ENCODE peak calls at places on chromosomes 4 and X, in six cellular contexts. T, I, Y, D, N and U are unnamed samples.

GRCh38 chr4:123588631-123589223 is 192.1 kb downstream of the SPRY1 start:
- DNase-seq in Y (no peak), D (no peak), T (peak; percentile 60), N (no peak), I (peak; percentile 99), U (no peak)

GRCh38 chrX:9525511-9526248 is 60.8 kb downstream of the TBL1X start:
- DNase-seq in Y (no peak), D (no peak), I (no peak), T (peak; percentile 21), N (no peak), U (peak; percentile 22)

GRCh38 chr4:118821590-118822293 is 14.2 kb downstream of the SEC24D start:
- DNase-seq in N (peak; percentile 80), I (no peak), T (no peak), D (no peak), Y (no peak), U (no peak)

GRCh38 chrX:152399395-152399794 is 51.7 kb downstream of the GABRA3 start:
- DNase-seq in I (no peak), T (no peak), Y (no peak), N (no peak), D (no peak), U (no peak)

GRCh38 chrX:18707442-18708049 is at the start of gene PPEF1:
- DNase-seq in Y (no peak), D (no peak), I (no peak), N (no peak), T (no peak), U (no peak)

GRCh38 chrX:17596051-17596450 is 141.2 kb upstream of the SCML1 start:
- DNase-seq in N (no peak), Y (no peak), D (no peak), I (no peak), T (no peak), U (no peak)

GRCh38 chr4:121096174-121096573 is 23.8 kb upstream of the NDNF start:
- DNase-seq in N (no peak), Y (no peak), D (no peak), I (no peak), T (no peak), U (no peak)

GRCh38 chr4:13642576-13642975 is 15.1 kb upstream of the BOD1L1 start:
- DNase-seq in I (peak; percentile 40), N (no peak), Y (no peak), D (no peak), T (peak; percentile 52), U (no peak)

GRCh38 chr4:112546476-112546875 is 30.5 kb upstream of the NEUROG2 start:
- DNase-seq in I (no peak), D (no peak), T (no peak), Y (no peak), N (no peak), U (no peak)

GRCh38 chr4:134544303-134544761 is 342.7 kb upstream of the PABPC4L start:
- DNase-seq in I (peak; percentile 11), Y (no peak), T (no peak), D (no peak), N (no peak), U (peak; percentile 40)

GRCh38 chr4:100849319-100849718 is 331.5 kb upstream of the EMCN start:
- DNase-seq in T (no peak), N (no peak), I (no peak), D (peak; percentile 24), Y (no peak), U (no peak)

GRCh38 chr4:24794916-24795665 is at the start of gene SOD3:
- DNase-seq in D (peak; percentile 48), T (peak; percentile 86), Y (peak; percentile 74), I (peak; percentile 69), N (peak; percentile 87), U (peak; percentile 91)

GRCh38 chr4:169103966-169104412 is 93.9 kb upstream of the CBR4 start:
- DNase-seq in N (peak; percentile 29), Y (peak; percentile 59), I (no peak), D (peak; percentile 58), T (no peak), U (peak; percentile 60)

GRCh38 chrX:24703185-24703494 is 9.4 kb downstream of the POLA1 start:
- DNase-seq in T (no peak), D (no peak), I (no peak), Y (no peak), N (no peak), U (no peak)

GRCh38 chr4:3299538-3300197 is 6.8 kb downstream of the RGS12 start:
- DNase-seq in T (no peak), N (no peak), I (no peak), D (no peak), Y (no peak), U (no peak)

GRCh38 chr4:185424905-185425599 is 712 bp downstream of the UFSP2 start:
- DNase-seq in I (peak; percentile 20), D (no peak), N (peak; percentile 56), Y (no peak), T (peak; percentile 36), U (peak; percentile 14)

GRCh38 chr4:96102541-96103018 is 262.7 kb downstream of the PDHA2 start:
- DNase-seq in T (no peak), N (peak; percentile 68), I (peak; percentile 11), Y (no peak), D (no peak), U (peak; percentile 37)

GRCh38 chr4:108355523-108356208 is 186.9 kb upstream of the LEF1 start:
- DNase-seq in D (no peak), I (no peak), N (no peak), Y (no peak), T (no peak), U (no peak)

GRCh38 chr4:168812806-168813205 is 197.2 kb downstream of the CBR4 start:
- DNase-seq in D (no peak), T (no peak), Y (no peak), I (no peak), N (peak; percentile 46), U (peak; percentile 70)

GRCh38 chr4:123412700-123413512 is 16.3 kb downstream of the SPRY1 start:
- DNase-seq in N (no peak), I (peak; percentile 63), D (no peak), Y (no peak), T (no peak), U (no peak)

GRCh38 chr4:110631582-110632505 is 9.0 kb upstream of the PITX2 start:
- DNase-seq in Y (peak; percentile 89), D (peak; percentile 91), I (peak; percentile 90), T (peak; percentile 84), N (peak; percentile 89), U (peak; percentile 97)

GRCh38 chr4:78019494-78019893 is 37.6 kb upstream of the FRAS1 start:
- DNase-seq in T (no peak), I (no peak), Y (no peak), D (no peak), N (no peak), U (no peak)

GRCh38 chr4:151685303-151685702 is 75.5 kb downstream of the GATB start:
- DNase-seq in T (no peak), Y (no peak), D (no peak), N (no peak), I (no peak), U (no peak)

DNA sequence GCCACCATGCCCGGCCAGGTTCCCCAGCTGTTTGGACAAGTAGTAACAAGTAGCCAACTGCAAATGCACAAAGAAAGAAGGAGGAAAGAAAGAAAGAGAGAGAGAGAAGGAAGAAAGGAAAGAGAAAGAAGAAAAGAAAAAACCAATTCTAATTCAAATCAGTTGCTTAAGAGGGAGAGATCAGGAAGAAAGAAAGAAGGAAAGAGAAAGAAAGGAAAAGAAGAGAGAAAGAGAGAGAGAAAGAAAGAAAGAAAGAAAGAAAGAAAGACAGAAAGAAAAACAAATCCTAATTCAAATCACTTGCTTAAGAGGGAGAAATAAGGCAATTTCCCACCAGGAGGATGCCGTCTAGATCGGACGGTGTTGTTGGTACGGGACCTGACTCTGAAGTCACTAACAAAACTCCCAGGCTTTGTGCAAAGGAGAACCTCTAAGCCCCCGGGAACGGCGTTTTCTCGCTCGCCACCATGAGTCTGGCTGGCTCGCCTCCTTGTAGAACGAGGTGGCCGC is 95.5 kb upstream of the PPP2R3B start:
- DNase-seq in I (no peak), D (no peak), Y (no peak), N (no peak), T (no peak), U (no peak)
- H4K8ac ChIP-seq in I (no peak overlapping the region), D (no peak overlapping the region), Y (no peak overlapping the region), N (no peak overlapping the region), T (no peak overlapping the region), U (no peak overlapping the region)

DNA sequence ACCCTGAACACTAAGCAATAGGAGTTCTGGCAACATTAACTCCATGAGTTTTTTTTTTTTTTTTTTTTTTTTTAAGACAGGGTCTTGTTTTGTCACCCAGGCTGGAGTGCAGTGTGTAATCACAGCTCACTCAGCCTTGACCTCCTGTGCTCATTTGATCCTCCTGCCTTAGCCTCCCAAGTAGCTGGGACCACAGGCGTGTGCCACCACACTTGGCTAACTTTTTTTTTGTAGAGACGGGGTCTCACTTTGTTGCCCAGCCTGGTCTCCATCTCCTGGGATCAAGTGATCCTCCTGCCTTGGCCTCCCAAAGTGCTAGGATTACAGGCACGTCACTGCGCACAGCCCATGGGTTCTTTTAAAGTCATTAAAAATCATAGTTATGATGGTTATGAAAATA is 5.1 kb downstream of the RHOH start:
- DNase-seq in I (no peak), N (no peak), D (no peak), T (no peak), Y (no peak), U (no peak)
- H3K4me3 ChIP-seq in I (no peak overlapping the region), N (no peak overlapping the region), D (no peak overlapping the region), T (no peak overlapping the region), Y (no peak overlapping the region), U (no peak overlapping the region)

DNA sequence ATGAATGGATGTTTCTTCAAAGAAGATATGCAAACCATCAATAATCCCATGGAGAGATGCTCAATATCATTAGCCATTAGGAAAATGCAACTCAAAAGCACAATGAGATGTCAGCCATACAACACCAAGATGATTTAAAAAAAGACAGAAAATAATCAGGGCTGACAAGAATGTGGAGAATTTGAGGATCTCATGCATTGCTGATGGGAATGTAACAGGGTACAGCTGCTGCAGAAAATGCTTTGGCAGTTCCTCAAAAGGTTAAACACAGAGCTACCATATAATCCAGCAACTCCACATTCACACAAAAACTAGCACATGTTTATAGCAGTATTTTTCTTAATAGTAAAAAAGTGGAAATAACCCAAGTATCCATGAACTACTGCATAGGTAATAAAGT is 110.5 kb upstream of the ZNF518B start:
- DNase-seq in N (peak; percentile 72), T (no peak), I (no peak), D (no peak), Y (no peak), U (no peak)
- H3K23ac ChIP-seq in N (no peak overlapping the region), T (no peak overlapping the region), I (no peak overlapping the region), D (no peak overlapping the region), Y (no peak overlapping the region), U (no peak overlapping the region)

DNA sequence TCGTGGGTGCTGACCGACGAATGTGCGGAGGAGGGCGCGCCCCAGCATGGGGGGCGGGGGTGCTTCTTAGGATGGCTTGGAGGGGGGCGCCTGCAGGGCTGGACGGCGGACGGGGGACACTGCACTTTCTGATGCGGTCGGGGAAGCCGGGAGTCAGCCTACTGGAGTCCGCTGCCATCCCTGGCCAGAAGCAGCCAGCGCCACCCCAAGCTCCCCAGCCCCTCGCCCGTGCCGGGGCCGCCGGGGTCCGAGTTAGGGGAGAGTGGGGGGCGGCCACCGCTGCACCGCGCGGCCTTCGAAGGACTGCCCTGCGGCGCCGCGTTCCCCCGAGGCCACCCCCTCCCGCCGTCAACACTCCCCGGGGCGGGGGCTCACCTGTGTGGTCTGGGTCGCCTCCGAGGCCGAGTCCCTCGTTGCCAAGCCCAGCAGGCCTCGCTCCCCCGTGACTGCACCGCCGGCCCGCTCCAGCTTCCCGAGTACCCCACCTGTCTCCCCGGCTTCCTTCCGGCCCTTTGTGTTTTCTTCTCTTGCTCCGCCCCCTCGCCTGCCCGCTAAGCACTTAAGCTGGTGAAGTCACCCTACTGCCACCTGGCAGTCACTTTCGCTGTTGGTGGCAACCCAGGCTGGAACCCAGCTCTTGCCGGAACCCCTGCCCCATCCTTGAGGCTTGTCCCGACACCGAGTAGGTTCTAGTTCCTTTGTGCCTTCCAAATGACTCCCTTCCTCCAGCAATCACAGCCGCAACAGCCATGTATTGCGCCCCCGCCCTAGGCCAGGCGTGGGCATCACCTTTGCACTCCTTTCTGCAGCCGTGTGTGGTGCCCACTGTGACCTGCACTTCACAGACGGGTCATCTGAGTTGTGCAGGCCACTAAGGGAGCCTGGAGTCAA is at the start of gene OCIAD2:
- DNase-seq in T (no peak), I (peak; percentile 48), D (peak; percentile 48), N (no peak), Y (peak; percentile 81), U (peak; percentile 90)
- H4K8ac ChIP-seq in T (peak within 1 kb of the TSS; percentile 65), I (peak within 1 kb of the TSS; percentile 45), D (peak within 1 kb of the TSS; percentile 43), N (peak within 1 kb of the TSS; percentile 77), Y (peak within 1 kb of the TSS; percentile 83), U (peak within 1 kb of the TSS; percentile 31)